ENCODE peak calls at places on chromosomes 11 and 22, in eight cellular contexts. Q is AG04449, G is cardiac fibroblast, D is GM06990, P is pancreas, A is HFF-Myc, N is fibroblast of mammary gland, L is thoracic aorta. F is an unnamed sample.

GRCh38 chr11:92929168-92930053 is 40.0 kb upstream of the MTNR1B start:
- DNase-seq in P (no peak), L (no peak), G (no peak), Q (no peak), N (peak; percentile 9), D (no peak), A (no peak), F (no peak)

GRCh38 chr22:36830601-36831000 is 13.8 kb upstream of the PVALB start:
- DNase-seq in A (no peak), N (no peak), Q (no peak), G (no peak), P (no peak), D (no peak), L (no peak), F (no peak)

GRCh38 chr22:24926849-24927579 is 19.5 kb downstream of the LHFPL7 start:
- DNase-seq in N (peak; percentile 58), D (no peak), L (no peak), G (peak; percentile 61), P (no peak), Q (no peak), A (no peak), F (no peak)

GRCh38 chr22:33271390-33272161 is 213.4 kb upstream of the SYN3 start:
- DNase-seq in A (no peak), P (peak; percentile 85), Q (no peak), D (peak; percentile 82), G (peak; percentile 56), N (peak; percentile 34), L (peak; percentile 43), F (no peak)

GRCh38 chr11:12717851-12718291 is 43.6 kb downstream of the TEAD1 start:
- DNase-seq in Q (no peak), N (no peak), G (no peak), L (no peak), D (peak; percentile 43), P (no peak), A (no peak), F (no peak)

GRCh38 chr11:116916052-116916451 is 78.6 kb upstream of the APOA1 start:
- DNase-seq in D (no peak), L (no peak), N (no peak), P (no peak), A (no peak), G (no peak), Q (no peak), F (no peak)

GRCh38 chr22:22380098-22381030 is 128.2 kb downstream of the ZNF280B start:
- DNase-seq in G (no peak), D (peak; percentile 62), Q (no peak), A (no peak), N (no peak), L (no peak), P (no peak), F (no peak)

GRCh38 chr22:21796863-21797262 is 61.3 kb upstream of the YPEL1 start:
- DNase-seq in P (peak; percentile 34), N (no peak), Q (no peak), L (no peak), A (no peak), D (no peak), G (no peak), F (no peak)

GRCh38 chr11:6300325-6300724 is 20.0 kb downstream of the CAVIN3 start:
- DNase-seq in G (no peak), Q (no peak), D (no peak), N (no peak), P (no peak), L (no peak), A (no peak), F (no peak)

GRCh38 chr11:96713301-96713700 is 323.5 kb downstream of the JRKL start:
- DNase-seq in N (no peak), P (no peak), A (no peak), D (no peak), Q (no peak), L (no peak), G (no peak), F (no peak)

GRCh38 chr11:9527481-9528140 is 45.9 kb upstream of the WEE1 start:
- DNase-seq in Q (peak; percentile 33), D (no peak), G (peak; percentile 97), L (no peak), A (no peak), N (peak; percentile 91), P (no peak), F (peak; percentile 41)

DNA sequence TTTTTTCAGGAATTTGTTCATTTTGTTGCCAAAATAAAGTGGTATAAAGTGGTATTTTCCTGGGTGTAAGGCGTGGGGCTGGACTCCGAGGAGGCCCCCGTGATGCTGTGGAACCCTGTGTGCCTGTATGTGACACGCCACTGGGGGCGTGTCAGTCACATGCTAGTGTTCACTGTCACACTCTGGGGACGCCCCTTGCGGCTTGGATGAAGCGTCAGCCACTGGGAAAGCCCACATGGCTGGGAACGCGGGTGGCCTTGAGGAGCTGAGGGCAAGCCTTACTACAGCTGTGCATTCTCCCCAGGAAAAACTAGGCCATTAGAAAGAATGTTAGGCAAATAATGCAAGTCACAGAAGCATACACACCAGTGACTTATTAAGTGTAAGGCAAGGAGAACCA is 77.0 kb upstream of the SLC25A18 start:
- DNase-seq in L (no peak), Q (no peak), N (no peak), D (no peak), P (peak; percentile 83), G (no peak), A (no peak), F (no peak)
- TF ChIP-seq CTCF in L (no peak), Q (no peak), N (no peak), D (no peak), P (no peak), G (no peak), A (no peak), F (no peak)

GRCh38 chr11:122714021-122714420 is 58.5 kb downstream of the UBASH3B start:
- DNase-seq in N (no peak), G (no peak), L (no peak), D (no peak), P (no peak), A (no peak), Q (no peak), F (no peak)
- H3K4me3 ChIP-seq in N (no peak overlapping the region), G (no peak overlapping the region), L (no peak overlapping the region), D (no peak overlapping the region), P (no peak overlapping the region), A (no peak overlapping the region), Q (no peak overlapping the region), F (no peak overlapping the region)

GRCh38 chr11:125111341-125112234 is at the start of gene TMEM218:
- DNase-seq in L (peak; percentile 96), D (peak; percentile 100), A (peak; percentile 95), N (peak; percentile 99), P (peak; percentile 99), Q (peak; percentile 94), G (peak; percentile 99), F (peak; percentile 97)

GRCh38 chr11:125117429-125117828 is 6.0 kb upstream of the TMEM218 start:
- DNase-seq in N (no peak), L (no peak), G (no peak), D (no peak), P (no peak), A (no peak), Q (no peak), F (no peak)

GRCh38 chr11:125110996-125111340 is 458 bp downstream of the TMEM218 start:
- DNase-seq in N (peak; percentile 8), Q (no peak), G (no peak), P (no peak), A (no peak), L (no peak), D (no peak), F (no peak)

GRCh38 chr11:125112235-125112604 is 794 bp upstream of the TMEM218 start:
- DNase-seq in A (no peak), L (no peak), N (no peak), G (no peak), P (no peak), D (no peak), Q (no peak), F (no peak)

GRCh38 chr11:125114518-125114917 is 3.1 kb upstream of the TMEM218 start:
- DNase-seq in A (no peak), G (no peak), L (no peak), D (no peak), Q (no peak), N (peak; percentile 15), P (no peak), F (no peak)
- TF ChIP-seq CTCF in A (peak; percentile 43), G (peak; percentile 36), L (no peak), D (no peak), Q (no peak), N (peak; percentile 25), P (no peak), F (peak; percentile 14)

DNA sequence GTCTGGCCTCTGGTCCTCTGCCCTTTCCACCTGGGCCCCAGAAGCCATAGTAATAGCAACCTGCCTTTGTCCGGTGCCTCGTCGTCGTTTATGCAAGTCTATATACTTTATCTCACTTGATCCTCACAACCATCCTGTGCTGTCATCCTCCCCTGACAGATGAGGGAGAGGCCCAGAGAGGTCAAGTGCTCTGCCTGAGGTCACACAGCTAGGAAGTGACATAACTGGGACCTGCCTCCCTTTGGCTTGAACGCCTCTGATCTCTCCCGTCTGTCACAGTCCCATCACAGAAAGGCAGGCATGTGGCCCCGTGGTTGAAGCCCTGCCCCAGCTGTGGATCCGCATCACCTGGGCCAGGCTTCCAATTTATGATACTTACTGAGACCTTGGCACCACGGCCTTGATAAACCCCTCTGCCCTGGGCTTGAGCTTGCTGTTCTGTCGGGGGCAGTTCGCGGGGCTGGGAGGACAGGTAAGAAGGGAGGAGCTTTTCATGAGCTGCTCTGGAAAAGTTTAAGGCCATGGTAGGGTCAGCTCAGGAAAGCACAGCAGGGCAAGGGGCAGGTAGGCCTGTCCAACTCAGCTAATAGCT is 247.0 kb downstream of the ST3GAL4 start:
- DNase-seq in D (no peak), G (no peak), N (no peak), Q (no peak), L (no peak), A (no peak), P (no peak), F (no peak)
- H3K4me3 ChIP-seq in D (no peak overlapping the region), G (no peak overlapping the region), N (no peak overlapping the region), Q (no peak overlapping the region), L (no peak overlapping the region), A (no peak overlapping the region), P (no peak overlapping the region), F (no peak overlapping the region)

GRCh38 chr22:29767289-29768051 is at the start of gene UQCR10:
- DNase-seq in N (peak; percentile 88), G (peak; percentile 94), L (peak; percentile 80), D (peak; percentile 94), Q (no peak), P (peak; percentile 92), A (peak; percentile 80), F (no peak)

GRCh38 chr22:29768052-29768680 is 997 bp downstream of the UQCR10 start:
- DNase-seq in Q (no peak), G (no peak), N (no peak), L (no peak), D (no peak), A (no peak), P (no peak), F (no peak)

GRCh38 chr22:29769723-29770321 is 2.7 kb downstream of the UQCR10 start:
- DNase-seq in Q (no peak), G (no peak), L (no peak), D (no peak), N (no peak), P (no peak), A (no peak), F (no peak)

GRCh38 chr22:29773233-29773632 is 6.1 kb downstream of the UQCR10 start:
- DNase-seq in N (peak; percentile 54), L (no peak), Q (no peak), A (no peak), D (no peak), G (no peak), P (no peak), F (no peak)
- TF ChIP-seq CTCF in N (no peak), L (no peak), Q (no peak), A (no peak), D (no peak), G (no peak), P (no peak), F (no peak)

F was measured in BJ.